ENCODE peak calls at places on chromosomes 4 and X, in six cellular contexts. B, N, A, Y, F and W are unnamed samples. For H3K4me1, the result is how much of the 10 kb centered on the place peaks cover.

GRCh38 chr4:128528793-128529553 is 241.4 kb upstream of the PGRMC2 start:
- DNase-seq in B (peak), N (no peak), A (no peak), Y (no peak), F (no peak), W (peak)

GRCh38 chr4:34183916-34184315 is 2060.4 kb downstream of the ARAP2 start:
- DNase-seq in B (no peak), N (no peak), A (no peak), Y (no peak), F (no peak), W (no peak)

GRCh38 chrX:42106556-42106955 is 183.2 kb upstream of the CASK start:
- DNase-seq in B (no peak), N (no peak), A (no peak), Y (no peak), F (no peak), W (no peak)

GRCh38 chrX:15714529-15714928 is 23.5 kb upstream of the CA5B start:
- DNase-seq in B (no peak), N (no peak), A (no peak), Y (no peak), F (no peak), W (no peak)

GRCh38 chr4:14180166-14180565 is 552.6 kb upstream of the BOD1L1 start:
- DNase-seq in B (no peak), N (no peak), A (no peak), Y (no peak), F (no peak), W (no peak)

GRCh38 chrX:101550825-101551767 is 749 bp downstream of the ARMCX1 start:
- DNase-seq in B (no peak), N (peak), A (peak), Y (no peak), F (no peak), W (no peak)

GRCh38 chr4:119281374-119281773 is 40.6 kb downstream of the FABP2 start:
- DNase-seq in B (no peak), N (no peak), A (no peak), Y (no peak), F (no peak), W (no peak)

GRCh38 chrX:111086521-111087127 is 9.4 kb upstream of the PAK3 start:
- DNase-seq in B (no peak), N (no peak), A (no peak), Y (no peak), F (no peak), W (no peak)

GRCh38 chrX:86845101-86845500 is 672.5 kb upstream of the KLHL4 start:
- DNase-seq in B (no peak), N (no peak), A (no peak), Y (no peak), F (no peak), W (no peak)

GRCh38 chrX:63658920-63659319 is 126.1 kb downstream of the ARHGEF9 start:
- DNase-seq in B (no peak), N (no peak), A (no peak), Y (no peak), F (no peak), W (no peak)

GRCh38 chr4:132818091-132818490 is 331.0 kb upstream of the PCDH10 start:
- DNase-seq in B (peak), N (no peak), A (no peak), Y (no peak), F (no peak), W (peak)

GRCh38 chr4:81173213-81173612 is 41.8 kb downstream of the PRKG2 start:
- DNase-seq in B (peak), N (no peak), A (no peak), Y (no peak), F (no peak), W (no peak)

GRCh38 chr4:2598661-2599654 is 62.5 kb downstream of the FAM193A start:
- DNase-seq in B (peak), N (no peak), A (no peak), Y (peak), F (no peak), W (no peak)

GRCh38 chr4:6575503-6576240 is 683 bp downstream of the MAN2B2 start:
- DNase-seq in B (no peak), N (no peak), A (no peak), Y (no peak), F (no peak), W (no peak)

GRCh38 chr4:22744478-22745062 is 51.8 kb downstream of the GBA3 start:
- DNase-seq in B (no peak), N (no peak), A (no peak), Y (no peak), F (no peak), W (no peak)

GRCh38 chr4:76736434-76736833 is 161.5 kb downstream of the SOWAHB start:
- DNase-seq in B (no peak), N (no peak), A (no peak), Y (no peak), F (no peak), W (no peak)

GRCh38 chr4:2798399-2799301 is 5.8 kb downstream of the SH3BP2 start:
- DNase-seq in B (no peak), N (peak), A (peak), Y (peak), F (peak), W (peak)

GRCh38 chr4:90099795-90100194 is 27.4 kb upstream of the CCSER1 start:
- DNase-seq in B (no peak), N (no peak), A (no peak), Y (no peak), F (no peak), W (no peak)

GRCh38 chr4:80006935-80007744 is 65.9 kb downstream of the ANTXR2 start:
- DNase-seq in B (no peak), N (no peak), A (no peak), Y (no peak), F (no peak), W (no peak)

GRCh38 chrX:48465336-48465933 is 4.6 kb downstream of the SLC38A5 start:
- DNase-seq in B (no peak), N (no peak), A (no peak), Y (peak), F (no peak), W (no peak)

GRCh38 chrX:3215249-3215648 is 131.2 kb downstream of the MXRA5 start:
- DNase-seq in B (no peak), N (no peak), A (no peak), Y (no peak), F (no peak), W (no peak)

GRCh38 chr4:69764311-69764710 is 3.9 kb upstream of the SULT1B1 start:
- DNase-seq in B (no peak), N (no peak), A (no peak), Y (no peak), F (no peak), W (no peak)

GRCh38 chrX:24146283-24146865 is 3.2 kb upstream of the ZFX start:
- DNase-seq in B (peak), N (no peak), A (no peak), Y (no peak), F (no peak), W (no peak)

GRCh38 chrX:24147165-24147564 is 2.4 kb upstream of the ZFX start:
- DNase-seq in B (no peak), N (no peak), A (no peak), Y (no peak), F (no peak), W (no peak)

GRCh38 chrX:24149346-24150050 is at the start of gene ZFX:
- DNase-seq in B (peak), N (peak), A (peak), Y (peak), F (peak), W (peak)

GRCh38 chrX:24148535-24149345 is 789 bp upstream of the ZFX start:
- DNase-seq in B (peak), N (no peak), A (no peak), Y (no peak), F (no peak), W (peak)

DNA sequence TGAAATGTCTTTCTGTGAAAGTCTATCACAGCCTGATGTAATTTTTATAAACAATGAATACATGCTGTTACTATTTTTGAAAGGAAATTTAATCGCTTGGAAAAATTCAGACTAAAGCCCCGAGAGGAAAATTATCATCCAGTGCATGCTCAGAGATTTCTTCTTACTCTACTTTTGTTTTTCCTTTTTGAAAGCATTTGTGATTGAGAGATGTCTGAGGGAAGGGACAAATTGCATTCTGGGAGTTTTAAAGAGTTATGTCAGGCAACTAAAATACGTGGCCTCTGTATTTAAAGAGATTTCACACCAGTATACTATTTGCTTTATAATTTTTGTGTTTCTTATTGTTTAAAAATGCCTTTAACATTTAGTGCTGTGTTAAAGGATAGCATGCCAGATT is 1.4 kb upstream of the ZFX start:
- DNase-seq in B (no peak), N (no peak), A (no peak), Y (no peak), F (no peak), W (no peak)
- H3K4me1 ChIP-seq in B (half or more), N (under half), A (under half), Y (under half), F (half or more), W (under half)

GRCh38 chr4:153222162-153222789 is 18.0 kb downstream of the TRIM2 start:
- DNase-seq in B (no peak), N (peak), A (peak), Y (no peak), F (peak), W (no peak)
- H3K4me1 ChIP-seq in B (under half), N (under half), A (under half), Y (under half), F (half or more), W (under half)

GRCh38 chr4:153573881-153574807 is 108.0 kb downstream of the TMEM131L start:
- DNase-seq in B (peak), N (peak), A (peak), Y (peak), F (peak), W (peak)
- H3K4me1 ChIP-seq in B (under half), N (under half), A (under half), Y (under half), F (under half), W (under half)

GRCh38 chr4:40251366-40251765 is 54.5 kb downstream of the RHOH start:
- DNase-seq in B (peak), N (no peak), A (no peak), Y (no peak), F (no peak), W (no peak)

GRCh38 chr4:40256329-40256728 is 59.5 kb downstream of the RHOH start:
- DNase-seq in B (no peak), N (no peak), A (no peak), Y (no peak), F (no peak), W (no peak)

GRCh38 chr4:40255722-40256281 is 59.0 kb downstream of the RHOH start:
- DNase-seq in B (peak), N (no peak), A (no peak), Y (no peak), F (no peak), W (no peak)

GRCh38 chr4:40254961-40255721 is 58.3 kb downstream of the RHOH start:
- DNase-seq in B (peak), N (no peak), A (no peak), Y (no peak), F (no peak), W (no peak)

GRCh38 chr4:40253906-40254305 is 57.1 kb downstream of the RHOH start:
- DNase-seq in B (no peak), N (no peak), A (no peak), Y (no peak), F (no peak), W (no peak)
- H3K4me1 ChIP-seq in B (half or more), N (under half), A (under half), Y (under half), F (under half), W (under half)

DNA sequence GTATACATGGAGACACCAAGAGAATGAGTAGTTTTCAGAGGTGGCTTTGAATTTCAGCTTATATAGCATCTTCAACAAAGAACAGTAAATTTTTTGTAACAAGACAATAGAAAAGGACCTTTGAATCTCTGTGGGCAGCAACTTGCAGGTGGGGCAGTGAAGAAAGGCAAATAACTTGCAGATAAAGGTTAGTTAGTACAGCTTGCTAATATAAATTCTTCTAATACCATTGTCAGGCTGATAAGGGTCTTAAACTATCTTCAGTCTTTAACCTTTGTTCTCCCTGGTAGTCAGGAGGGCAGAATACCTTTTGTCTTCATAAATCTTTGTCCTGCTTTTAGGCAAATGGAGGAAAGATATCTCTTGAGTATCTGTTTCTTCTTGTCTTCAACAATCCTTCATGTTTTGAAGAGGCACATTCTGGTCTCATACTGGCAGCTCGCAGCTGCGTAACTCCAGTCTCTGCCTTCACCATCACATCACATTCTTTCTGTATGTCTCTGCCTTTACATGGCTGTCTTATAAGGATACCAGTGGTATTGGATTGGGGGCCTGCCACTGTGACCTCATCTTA is 16.0 kb downstream of the ANXA3 start:
- DNase-seq in B (no peak), N (no peak), A (no peak), Y (no peak), F (no peak), W (peak)
- H3K4me1 ChIP-seq in B (half or more), N (under half), A (half or more), Y (under half), F (half or more), W (half or more)

DNA sequence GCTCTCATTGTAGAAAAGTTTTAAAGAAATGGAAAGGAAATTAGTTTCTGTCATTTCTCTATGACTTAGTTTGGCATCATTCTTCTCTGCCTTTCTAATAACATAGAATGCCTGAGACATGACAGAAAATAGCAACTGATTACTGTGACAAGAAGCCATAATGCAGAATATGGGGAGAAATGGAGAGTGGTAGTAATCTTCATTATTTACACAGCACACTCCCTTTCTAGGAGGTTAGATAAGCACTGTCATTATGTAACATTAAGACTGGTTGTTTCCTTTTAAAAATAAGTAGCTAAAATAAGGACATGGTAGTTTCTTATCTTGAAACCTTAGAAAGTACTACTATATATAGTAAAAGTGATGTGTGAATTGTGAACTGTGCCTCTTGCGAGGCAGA is 1227.9 kb upstream of the PABPC4L start:
- DNase-seq in B (no peak), N (no peak), A (no peak), Y (no peak), F (no peak), W (no peak)
- H3K4me1 ChIP-seq in B (under half), N (under half), A (under half), Y (under half), F (under half), W (under half)

DNA sequence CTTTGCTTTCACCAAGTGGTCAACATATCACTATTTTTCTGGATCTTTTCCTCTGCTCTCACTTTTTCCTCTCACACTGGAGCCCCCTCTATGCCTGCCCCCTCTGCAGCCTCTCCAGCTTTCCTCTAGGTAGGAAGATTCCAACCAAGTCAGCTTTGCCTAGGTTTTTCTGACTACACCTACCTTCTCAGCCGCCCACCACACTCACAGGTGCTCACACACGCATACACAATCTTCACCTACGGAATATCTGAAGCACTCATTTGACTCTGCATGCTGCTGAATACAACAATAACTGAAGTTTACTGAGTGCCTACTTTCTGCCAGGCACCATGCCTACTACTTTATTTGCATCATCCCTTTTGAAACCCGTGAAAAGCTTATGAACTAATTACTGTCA is 328.0 kb downstream of the PPP3CA start:
- DNase-seq in B (no peak), N (no peak), A (no peak), Y (no peak), F (no peak), W (no peak)
- H3K4me1 ChIP-seq in B (under half), N (under half), A (under half), Y (under half), F (under half), W (under half)

GRCh38 chr4:183178201-183178600 is 79.1 kb downstream of the WWC2 start:
- DNase-seq in B (no peak), N (no peak), A (no peak), Y (no peak), F (no peak), W (no peak)

GRCh38 chr4:183175631-183176232 is 76.7 kb downstream of the WWC2 start:
- DNase-seq in B (peak), N (no peak), A (no peak), Y (no peak), F (no peak), W (no peak)

GRCh38 chr4:183180096-183180495 is 81.0 kb downstream of the WWC2 start:
- DNase-seq in B (no peak), N (no peak), A (no peak), Y (no peak), F (no peak), W (no peak)

GRCh38 chr4:183173580-183174526 is 74.8 kb downstream of the WWC2 start:
- DNase-seq in B (no peak), N (no peak), A (no peak), Y (no peak), F (no peak), W (no peak)

GRCh38 chr4:183177001-183177400 is 77.9 kb downstream of the WWC2 start:
- DNase-seq in B (no peak), N (no peak), A (no peak), Y (no peak), F (no peak), W (no peak)
- H3K4me1 ChIP-seq in B (half or more), N (under half), A (under half), Y (under half), F (half or more), W (half or more)

DNA sequence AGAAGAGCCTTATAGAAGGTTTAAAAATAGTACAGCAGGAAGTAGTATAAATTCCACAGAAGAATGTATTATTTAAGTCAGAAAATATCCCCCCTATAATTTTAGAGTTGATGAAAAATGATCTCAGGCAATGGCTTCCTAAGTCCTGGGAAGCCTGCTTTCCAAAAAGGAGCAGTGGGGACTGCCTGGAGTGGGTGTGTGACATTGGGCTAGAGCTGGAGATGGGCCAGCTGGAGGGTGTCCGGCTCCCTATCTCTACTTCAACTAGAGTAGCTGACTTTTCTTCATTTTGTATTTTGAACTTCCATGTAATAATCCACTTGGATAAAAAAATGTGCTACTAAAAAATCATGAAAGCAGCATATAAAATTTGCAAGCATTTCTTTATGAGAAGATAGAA is 253.9 kb downstream of the ANK2 start:
- DNase-seq in B (no peak), N (no peak), A (no peak), Y (no peak), F (no peak), W (no peak)
- H3K4me1 ChIP-seq in B (under half), N (under half), A (under half), Y (under half), F (under half), W (under half)